ENCODE peak calls at places on chromosome 11, in six cellular contexts. One of them, this sample, is unnamed.

GRCh38 chr11:103888541-103888951 is 147.9 kb upstream of the DDI1 start:
- DNase-seq in Daoy: no peak
- DNase-seq in epithelial cell of esophagus: no peak
- DNase-seq in SHP77: no peak
- DNase-seq in lower leg skin: no peak
- DNase-seq in activated CD8-positive, alpha-beta T cell treated with anti-CD3 and anti-CD28 coated beads for 36 hours: no peak
- DNase-seq in this sample: no peak

GRCh38 chr11:15893080-15893492 is 463.3 kb downstream of the SOX6 start:
- DNase-seq in lower leg skin: no peak
- DNase-seq in epithelial cell of esophagus: no peak
- DNase-seq in SHP77: no peak
- DNase-seq in Daoy: peak; percentile 19
- DNase-seq in activated CD8-positive, alpha-beta T cell treated with anti-CD3 and anti-CD28 coated beads for 36 hours: no peak
- DNase-seq in this sample: no peak

GRCh38 chr11:61966673-61967176 is 709 bp downstream of the FTH1 start:
- DNase-seq in activated CD8-positive, alpha-beta T cell treated with anti-CD3 and anti-CD28 coated beads for 36 hours: peak; percentile 56
- DNase-seq in lower leg skin: peak; percentile 86
- DNase-seq in SHP77: no peak
- DNase-seq in Daoy: peak; percentile 45
- DNase-seq in epithelial cell of esophagus: no peak
- DNase-seq in this sample: peak; percentile 45

GRCh38 chr11:96054870-96055705 is 131.2 kb upstream of the MTMR2 start:
- DNase-seq in lower leg skin: no peak
- DNase-seq in Daoy: no peak
- DNase-seq in epithelial cell of esophagus: peak; percentile 59
- DNase-seq in SHP77: peak; percentile 4
- DNase-seq in activated CD8-positive, alpha-beta T cell treated with anti-CD3 and anti-CD28 coated beads for 36 hours: no peak
- DNase-seq in this sample: no peak

GRCh38 chr11:86442420-86442819 is 67.7 kb downstream of the CCDC81 start:
- DNase-seq in epithelial cell of esophagus: no peak
- DNase-seq in lower leg skin: no peak
- DNase-seq in activated CD8-positive, alpha-beta T cell treated with anti-CD3 and anti-CD28 coated beads for 36 hours: peak; percentile 82
- DNase-seq in Daoy: peak; percentile 13
- DNase-seq in SHP77: no peak
- DNase-seq in this sample: no peak

GRCh38 chr11:12170984-12171383 is 60.6 kb downstream of the MICAL2 start:
- DNase-seq in Daoy: no peak
- DNase-seq in lower leg skin: peak; percentile 85
- DNase-seq in activated CD8-positive, alpha-beta T cell treated with anti-CD3 and anti-CD28 coated beads for 36 hours: no peak
- DNase-seq in epithelial cell of esophagus: no peak
- DNase-seq in SHP77: no peak
- DNase-seq in this sample: no peak

GRCh38 chr11:77107950-77108349 is 5.3 kb downstream of the OMP start:
- DNase-seq in epithelial cell of esophagus: peak; percentile 34
- DNase-seq in lower leg skin: no peak
- DNase-seq in Daoy: peak; percentile 89
- DNase-seq in SHP77: no peak
- DNase-seq in activated CD8-positive, alpha-beta T cell treated with anti-CD3 and anti-CD28 coated beads for 36 hours: no peak
- DNase-seq in this sample: peak; percentile 73

GRCh38 chr11:58503361-58503856 is 4.5 kb downstream of the OR5B21 start:
- DNase-seq in epithelial cell of esophagus: peak; percentile 19
- DNase-seq in SHP77: no peak
- DNase-seq in activated CD8-positive, alpha-beta T cell treated with anti-CD3 and anti-CD28 coated beads for 36 hours: no peak
- DNase-seq in lower leg skin: no peak
- DNase-seq in Daoy: no peak
- DNase-seq in this sample: no peak

GRCh38 chr11:60951909-60952741 is at the start of gene SLC15A3:
- DNase-seq in epithelial cell of esophagus: no peak
- DNase-seq in activated CD8-positive, alpha-beta T cell treated with anti-CD3 and anti-CD28 coated beads for 36 hours: peak; percentile 65
- DNase-seq in Daoy: peak; percentile 51
- DNase-seq in lower leg skin: peak; percentile 93
- DNase-seq in SHP77: no peak
- DNase-seq in this sample: peak; percentile 75

GRCh38 chr11:69055598-69056516 is 7.1 kb downstream of the TPCN2 start:
- DNase-seq in SHP77: no peak
- DNase-seq in lower leg skin: no peak
- DNase-seq in activated CD8-positive, alpha-beta T cell treated with anti-CD3 and anti-CD28 coated beads for 36 hours: peak; percentile 66
- DNase-seq in epithelial cell of esophagus: no peak
- DNase-seq in Daoy: peak; percentile 28
- DNase-seq in this sample: peak; percentile 59

GRCh38 chr11:35163707-35164496 is 24.9 kb downstream of the CD44 start:
- DNase-seq in epithelial cell of esophagus: no peak
- DNase-seq in lower leg skin: no peak
- DNase-seq in SHP77: no peak
- DNase-seq in Daoy: no peak
- DNase-seq in activated CD8-positive, alpha-beta T cell treated with anti-CD3 and anti-CD28 coated beads for 36 hours: peak; percentile 71
- DNase-seq in this sample: no peak

GRCh38 chr11:2498750-2499149 is 53.9 kb downstream of the KCNQ1 start:
- DNase-seq in activated CD8-positive, alpha-beta T cell treated with anti-CD3 and anti-CD28 coated beads for 36 hours: no peak
- DNase-seq in epithelial cell of esophagus: no peak
- DNase-seq in Daoy: no peak
- DNase-seq in lower leg skin: no peak
- DNase-seq in SHP77: no peak
- DNase-seq in this sample: no peak

GRCh38 chr11:79150320-79150719 is 290.5 kb downstream of the TENM4 start:
- DNase-seq in epithelial cell of esophagus: no peak
- DNase-seq in lower leg skin: peak; percentile 9
- DNase-seq in Daoy: peak; percentile 32
- DNase-seq in SHP77: no peak
- DNase-seq in activated CD8-positive, alpha-beta T cell treated with anti-CD3 and anti-CD28 coated beads for 36 hours: no peak
- DNase-seq in this sample: no peak